ENCODE peak calls at places on chromosome 2, in nine cellular contexts. D is foreskin keratinocyte, V is pancreas, E is GM12878, W is tibial artery, Q is stomach, A is neural progenitor cell, H is fibroblast of pulmonary artery, X is heart left ventricle. R is an unnamed sample.
A peak's percentile ranks its signal among the peaks of the same experiment; 100 is the strongest.

GRCh38 chr2:219119422-219120043 is 41.1 kb downstream of the NHEJ1 start:
- DNase-seq in D (peak; percentile 10), V (peak; percentile 50), E (peak; percentile 5), W (no peak), Q (peak; percentile 79), A (peak; percentile 81), H (peak; percentile 70), X (peak; percentile 62), R (peak; percentile 27)

GRCh38 chr2:119756837-119757236 is 2.9 kb upstream of the PTPN4 start:
- DNase-seq in D (peak; percentile 68), V (peak; percentile 63), E (no peak), W (peak; percentile 83), Q (peak; percentile 82), A (no peak), H (peak; percentile 76), X (peak; percentile 46), R (no peak)

GRCh38 chr2:155294358-155294757 is 595.9 kb downstream of the KCNJ3 start:
- DNase-seq in D (no peak), V (no peak), E (no peak), W (no peak), Q (no peak), A (no peak), H (no peak), X (no peak), R (no peak)

GRCh38 chr2:58425368-58425767 is 184.2 kb upstream of the FANCL start:
- DNase-seq in D (no peak), V (no peak), E (no peak), W (no peak), Q (no peak), A (no peak), H (no peak), X (no peak), R (no peak)

GRCh38 chr2:179768765-179769164 is 92.6 kb downstream of the ZNF385B start:
- DNase-seq in D (no peak), V (no peak), E (no peak), W (no peak), Q (no peak), A (no peak), H (peak; percentile 76), X (peak; percentile 22), R (no peak)

GRCh38 chr2:66899648-66900047 is 464.7 kb downstream of the MEIS1 start:
- DNase-seq in D (peak; percentile 32), V (no peak), E (no peak), W (no peak), Q (no peak), A (no peak), H (no peak), X (no peak), R (no peak)

GRCh38 chr2:71556811-71557210 is 103.5 kb downstream of the DYSF start:
- DNase-seq in D (no peak), V (no peak), E (no peak), W (no peak), Q (no peak), A (no peak), H (no peak), X (no peak), R (no peak)

GRCh38 chr2:26720322-26721166 is 28.0 kb downstream of the KCNK3 start:
- DNase-seq in D (no peak), V (peak; percentile 96), E (no peak), W (peak; percentile 94), Q (peak; percentile 88), A (no peak), H (peak; percentile 96), X (peak; percentile 90), R (no peak)

GRCh38 chr2:232315049-232315922 is 63.3 kb upstream of the ALPP start:
- DNase-seq in D (peak; percentile 97), V (no peak), E (peak; percentile 63), W (peak; percentile 76), Q (peak; percentile 52), A (no peak), H (peak; percentile 73), X (peak; percentile 63), R (peak; percentile 41)
- TF ChIP-seq CTCF in D (peak; percentile 75), V (no peak), E (peak; percentile 28), W (peak; percentile 26), Q (no peak), A (no peak), H (peak; percentile 21), X (peak; percentile 18), R (no peak)

GRCh38 chr2:238158018-238158806 is 558 bp upstream of the ERFE start:
- DNase-seq in D (no peak), V (peak; percentile 72), E (no peak), W (no peak), Q (no peak), A (no peak), H (no peak), X (no peak), R (no peak)

GRCh38 chr2:238159676-238160205 is 971 bp downstream of the ERFE start:
- DNase-seq in D (no peak), V (peak; percentile 62), E (no peak), W (no peak), Q (no peak), A (no peak), H (no peak), X (no peak), R (no peak)

GRCh38 chr2:238160206-238161129 is 1.7 kb downstream of the ERFE start:
- DNase-seq in D (no peak), V (peak; percentile 74), E (no peak), W (peak; percentile 55), Q (no peak), A (peak; percentile 62), H (peak; percentile 68), X (no peak), R (no peak)

GRCh38 chr2:238157506-238158017 is 1.2 kb upstream of the ERFE start:
- DNase-seq in D (no peak), V (no peak), E (no peak), W (no peak), Q (no peak), A (no peak), H (no peak), X (no peak), R (no peak)

DNA sequence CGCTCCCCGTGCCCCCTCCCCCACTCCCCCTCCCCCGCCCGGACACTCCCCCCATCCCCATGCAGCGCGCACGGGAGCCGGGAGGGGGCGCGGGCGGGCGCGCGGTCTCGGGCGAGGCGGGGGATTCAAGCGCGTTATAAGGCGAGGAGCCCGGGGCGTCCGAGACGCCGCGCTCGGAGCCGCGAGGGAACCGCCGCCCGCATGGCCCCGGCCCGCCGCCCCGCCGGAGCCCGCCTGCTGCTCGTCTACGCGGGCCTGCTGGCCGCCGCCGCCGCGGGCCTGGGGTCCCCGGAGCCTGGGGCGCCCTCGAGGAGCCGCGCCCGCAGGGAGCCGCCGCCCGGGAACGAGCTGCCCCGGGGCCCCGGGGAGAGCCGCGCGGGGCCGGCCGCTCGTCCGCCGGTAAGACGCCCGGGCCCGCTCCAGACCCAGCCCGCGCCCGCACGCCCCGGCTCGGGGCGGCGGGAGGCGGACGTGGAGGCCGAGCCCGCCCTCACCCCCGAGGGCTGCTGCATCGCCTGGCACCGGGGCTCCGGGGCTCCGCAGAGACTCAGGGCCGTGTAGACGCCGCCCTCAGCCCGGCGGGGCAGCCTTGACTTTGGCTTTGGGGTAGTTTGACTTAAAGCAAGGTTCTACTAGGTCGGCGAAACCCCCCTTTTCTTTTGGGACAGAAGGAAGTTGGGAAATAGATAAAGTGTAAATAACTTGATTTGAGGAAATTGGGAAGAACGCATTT is at the start of gene ERFE:
- DNase-seq in D (no peak), V (peak; percentile 60), E (no peak), W (no peak), Q (no peak), A (peak; percentile 88), H (peak; percentile 43), X (no peak), R (peak; percentile 58)
- TF ChIP-seq CTCF in D (peak; percentile 49), V (no peak), E (peak; percentile 52), W (no peak), Q (no peak), A (peak; percentile 59), H (peak; percentile 13), X (peak; percentile 63), R (no peak)

DNA sequence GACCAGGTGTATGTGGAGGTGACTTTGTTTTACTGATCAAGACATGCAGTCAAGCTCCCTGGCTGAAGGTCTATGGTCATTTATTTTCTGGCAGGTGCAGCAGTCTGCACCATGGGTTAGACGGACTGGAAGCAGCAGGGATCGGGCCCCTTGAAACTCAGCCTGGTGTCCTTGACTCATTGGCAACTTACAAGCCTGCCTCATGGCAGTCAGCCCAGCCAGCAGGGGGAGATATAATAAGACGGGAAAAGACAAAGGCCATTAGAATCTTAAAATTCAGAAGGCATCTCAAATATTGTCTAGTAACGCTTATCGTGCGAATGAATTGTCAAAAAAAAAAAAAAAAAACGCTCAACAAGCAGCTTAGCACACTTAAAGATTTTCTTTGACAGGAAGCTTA is 308.2 kb downstream of the EN1 start:
- DNase-seq in D (no peak), V (no peak), E (no peak), W (no peak), Q (no peak), A (peak; percentile 31), H (peak; percentile 42), X (no peak), R (no peak)
- TF ChIP-seq CTCF in D (peak; percentile 55), V (no peak), E (no peak), W (no peak), Q (no peak), A (peak; percentile 59), H (peak; percentile 62), X (no peak), R (no peak)

GRCh38 chr2:235301202-235302076 is 192.4 kb upstream of the AGAP1 start:
- DNase-seq in D (no peak), V (no peak), E (no peak), W (no peak), Q (no peak), A (no peak), H (no peak), X (no peak), R (no peak)

GRCh38 chr2:235305678-235306077 is 188.2 kb upstream of the AGAP1 start:
- DNase-seq in D (no peak), V (no peak), E (no peak), W (no peak), Q (no peak), A (no peak), H (no peak), X (no peak), R (no peak)

GRCh38 chr2:235300368-235301201 is 193.3 kb upstream of the AGAP1 start:
- DNase-seq in D (peak; percentile 16), V (peak; percentile 42), E (no peak), W (no peak), Q (no peak), A (no peak), H (peak; percentile 75), X (no peak), R (no peak)

GRCh38 chr2:235302263-235302662 is 191.6 kb upstream of the AGAP1 start:
- DNase-seq in D (no peak), V (no peak), E (no peak), W (no peak), Q (no peak), A (no peak), H (no peak), X (no peak), R (no peak)

DNA sequence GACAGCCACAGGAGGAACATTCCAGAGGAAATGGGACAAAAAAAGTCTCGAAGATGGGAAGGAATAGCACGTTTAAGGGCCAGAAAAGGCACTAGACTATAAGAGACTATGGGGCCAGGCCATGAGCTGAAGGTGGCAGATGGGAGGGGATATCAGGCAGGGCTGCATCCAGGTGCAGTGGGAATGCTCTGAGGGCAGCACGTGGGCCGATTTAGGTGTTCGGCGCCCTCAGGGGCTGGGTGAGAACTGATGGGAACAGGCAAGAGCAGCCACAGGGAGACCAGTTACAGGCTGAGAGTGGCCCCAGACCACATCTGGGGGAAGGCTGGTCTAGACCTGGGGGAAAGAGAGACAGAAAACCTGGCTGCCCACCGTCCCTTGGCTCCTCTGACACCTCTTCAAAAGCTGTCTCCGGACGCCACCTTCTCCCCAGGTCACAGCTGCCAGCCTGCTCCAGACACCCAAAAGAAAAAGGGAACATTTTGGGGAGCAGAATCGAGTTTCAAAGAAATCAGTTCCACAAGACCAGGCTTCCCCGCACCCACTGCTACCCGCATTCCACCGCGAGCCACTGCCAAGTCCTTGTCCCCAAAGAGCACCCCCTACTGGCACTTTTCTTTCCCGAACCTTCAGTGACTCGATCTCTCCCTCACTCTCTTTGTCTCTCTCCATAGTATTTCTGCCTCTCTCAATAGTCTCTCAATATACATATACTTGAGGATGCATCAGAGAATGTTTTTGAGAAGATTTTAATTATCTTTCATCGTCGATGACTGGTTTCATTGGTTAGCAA is 190.1 kb upstream of the AGAP1 start:
- DNase-seq in D (no peak), V (peak; percentile 26), E (no peak), W (no peak), Q (no peak), A (peak; percentile 20), H (no peak), X (no peak), R (no peak)
- TF ChIP-seq CTCF in D (no peak), V (no peak), E (no peak), W (no peak), Q (no peak), A (peak; percentile 36), H (no peak), X (no peak), R (no peak)